ENCODE peak calls at places on chromosomes 6 and 20, in six cellular contexts. N is stimulated activated CD4-positive, alpha-beta T cell treated with anti-CD3 and anti-CD28 coated beads, Interleukin-4, amount 100 ng/mL, for 48 hours; M is PC-9; Q is HT-29; K is amygdala; Z is OCI-LY7. I is an unnamed sample.

GRCh38 chr6:166707045-166707444 is 80.0 kb upstream of the RPS6KA2 start:
- DNase-seq in N (peak), M (peak), Q (peak), K (no peak), Z (no peak), I (peak)

GRCh38 chr6:25449774-25450173 is 170.6 kb downstream of the CARMIL1 start:
- DNase-seq in N (no peak), M (no peak), Q (no peak), K (no peak), Z (no peak), I (no peak)

GRCh38 chr20:38590682-38591483 is 9.9 kb downstream of the ADIG start:
- DNase-seq in N (no peak), M (no peak), Q (no peak), K (no peak), Z (no peak), I (no peak)

GRCh38 chr20:59564171-59564570 is 40.2 kb upstream of the PHACTR3 start:
- DNase-seq in N (no peak), M (no peak), Q (no peak), K (no peak), Z (no peak), I (no peak)

GRCh38 chr20:49615401-49616153 is 47.6 kb upstream of the PTGIS start:
- DNase-seq in N (no peak), M (peak), Q (peak), K (no peak), Z (no peak), I (no peak)

GRCh38 chr6:160991411-160992322 is at the start of gene MAP3K4:
- DNase-seq in N (peak), M (peak), Q (peak), K (peak), Z (peak), I (peak)

GRCh38 chr20:11849976-11850670 is 67.6 kb upstream of the BTBD3 start:
- DNase-seq in N (no peak), M (peak), Q (no peak), K (no peak), Z (no peak), I (no peak)

GRCh38 chr20:32742322-32743236 is 688 bp downstream of the COMMD7 start:
- DNase-seq in N (no peak), M (no peak), Q (peak), K (no peak), Z (peak), I (no peak)

GRCh38 chr6:69957990-69958559 is 91.7 kb downstream of the COL19A1 start:
- DNase-seq in N (no peak), M (no peak), Q (no peak), K (no peak), Z (no peak), I (no peak)

GRCh38 chr20:62893700-62894099 is 32.1 kb upstream of the TCFL5 start:
- DNase-seq in N (no peak), M (no peak), Q (no peak), K (no peak), Z (no peak), I (no peak)

GRCh38 chr6:158268361-158269147 is 43.7 kb upstream of the TULP4 start:
- DNase-seq in N (no peak), M (no peak), Q (no peak), K (no peak), Z (no peak), I (no peak)

GRCh38 chr6:159716247-159717086 is 10.8 kb upstream of the WTAP start:
- DNase-seq in N (no peak), M (no peak), Q (no peak), K (no peak), Z (no peak), I (no peak)

GRCh38 chr6:77362055-77362454 is 101.2 kb downstream of the HTR1B start:
- DNase-seq in N (no peak), M (no peak), Q (no peak), K (no peak), Z (no peak), I (no peak)

GRCh38 chr6:104954091-104954797 is 2.7 kb upstream of the LIN28B start:
- DNase-seq in N (no peak), M (no peak), Q (no peak), K (no peak), Z (no peak), I (no peak)

GRCh38 chr20:9978395-9979004 is 56.3 kb upstream of the ANKEF1 start:
- DNase-seq in N (no peak), M (peak), Q (peak), K (no peak), Z (peak), I (peak)

GRCh38 chr6:27250277-27250954 is 2.9 kb downstream of the PRSS16 start:
- DNase-seq in N (no peak), M (no peak), Q (no peak), K (no peak), Z (peak), I (no peak)

GRCh38 chr6:2061880-2062279 is 183.5 kb downstream of the GMDS start:
- DNase-seq in N (no peak), M (no peak), Q (peak), K (no peak), Z (no peak), I (no peak)

GRCh38 chr6:139765825-139766285 is 391.4 kb upstream of the CITED2 start:
- DNase-seq in N (no peak), M (peak), Q (peak), K (no peak), Z (no peak), I (no peak)

GRCh38 chr6:131909408-131910218 is 41.6 kb downstream of the CCN2 start:
- DNase-seq in N (peak), M (peak), Q (peak), K (no peak), Z (peak), I (peak)

GRCh38 chr20:35226126-35226774 is at the start of gene MMP24:
- DNase-seq in N (no peak), M (no peak), Q (no peak), K (no peak), Z (no peak), I (no peak)

GRCh38 chr20:40682104-40683045 is 6.7 kb downstream of the MAFB start:
- DNase-seq in N (no peak), M (no peak), Q (no peak), K (no peak), Z (no peak), I (no peak)

GRCh38 chr6:44079672-44080071 is 47.6 kb downstream of the MRPL14 start:
- DNase-seq in N (no peak), M (no peak), Q (no peak), K (no peak), Z (no peak), I (no peak)

GRCh38 chr6:126094411-126094810 is 108.1 kb downstream of the TRMT11 start:
- DNase-seq in N (no peak), M (no peak), Q (no peak), K (no peak), Z (no peak), I (no peak)

GRCh38 chr20:41466836-41467619 is 100.4 kb upstream of the EMILIN3 start:
- DNase-seq in N (no peak), M (no peak), Q (no peak), K (no peak), Z (no peak), I (no peak)

GRCh38 chr6:104995989-104996617 is 39.2 kb downstream of the LIN28B start:
- DNase-seq in N (no peak), M (no peak), Q (no peak), K (no peak), Z (no peak), I (no peak)

GRCh38 chr20:62769346-62770071 is 26.8 kb upstream of the MRGBP start:
- DNase-seq in N (no peak), M (no peak), Q (no peak), K (no peak), Z (no peak), I (no peak)

GRCh38 chr6:5084787-5085637 is at the start of gene PPP1R3G:
- DNase-seq in N (no peak), M (peak), Q (no peak), K (no peak), Z (no peak), I (peak)

GRCh38 chr6:3489032-3489757 is 32.3 kb upstream of the SLC22A23 start:
- DNase-seq in N (no peak), M (no peak), Q (no peak), K (no peak), Z (no peak), I (no peak)

GRCh38 chr20:38134427-38135281 is 30.4 kb downstream of the TGM2 start:
- DNase-seq in N (no peak), M (peak), Q (peak), K (no peak), Z (no peak), I (no peak)

GRCh38 chr20:31901615-31902014 is 31.2 kb downstream of the TTLL9 start:
- DNase-seq in N (no peak), M (no peak), Q (no peak), K (no peak), Z (no peak), I (no peak)

GRCh38 chr6:51613558-51613957 is 473.9 kb downstream of the PKHD1 start:
- DNase-seq in N (no peak), M (no peak), Q (no peak), K (no peak), Z (no peak), I (no peak)

GRCh38 chr6:101163611-101164010 is 229.9 kb upstream of the GRIK2 start:
- DNase-seq in N (no peak), M (no peak), Q (no peak), K (no peak), Z (no peak), I (no peak)

GRCh38 chr6:105886812-105887513 is 199.2 kb upstream of the PRDM1 start:
- DNase-seq in N (no peak), M (no peak), Q (no peak), K (no peak), Z (no peak), I (no peak)

GRCh38 chr6:41371461-41371991 is 36.1 kb downstream of the NCR2 start:
- DNase-seq in N (no peak), M (no peak), Q (peak), K (no peak), Z (no peak), I (no peak)

GRCh38 chr6:157533397-157533814 is 152.4 kb downstream of the ZDHHC14 start:
- DNase-seq in N (no peak), M (no peak), Q (no peak), K (no peak), Z (no peak), I (no peak)

GRCh38 chr6:42030585-42031506 is 19.5 kb upstream of the TAF8 start:
- DNase-seq in N (no peak), M (peak), Q (peak), K (no peak), Z (peak), I (no peak)

I was measured in GM19239.